ENCODE peak calls at places on chromosomes 5 and 9, in nine cellular contexts. S is cardiac muscle cell, C is ACHN, X is GM10248, J is astrocyte of the spinal cord, D is substantia nigra, L is Karpas-422, B is hippocampal formation, M is NCI-H774. A is an unnamed sample.

GRCh38 chr5:50709471-50709870 is 43.0 kb downstream of the PARP8 start:
- DNase-seq in M (no peak), L (no peak), S (no peak), X (no peak), B (no peak), J (peak; percentile 39), C (peak; percentile 36), D (no peak), A (no peak)

GRCh38 chr9:126126807-126127206 is 199.8 kb upstream of the MVB12B start:
- DNase-seq in L (no peak), B (no peak), D (no peak), C (no peak), J (no peak), S (no peak), X (peak; percentile 2), M (no peak), A (no peak)

GRCh38 chr9:89631381-89631780 is 26.6 kb downstream of the GADD45G start:
- DNase-seq in C (no peak), L (no peak), M (no peak), D (no peak), X (no peak), S (no peak), B (peak; percentile 37), J (no peak), A (no peak)

GRCh38 chr5:78560000-78560399 is 88.6 kb downstream of the LHFPL2 start:
- DNase-seq in C (no peak), M (no peak), X (no peak), S (no peak), L (no peak), D (no peak), J (no peak), B (no peak), A (no peak)

GRCh38 chr9:130629443-130630090 is 34.8 kb upstream of the PRDM12 start:
- DNase-seq in S (no peak), B (no peak), X (no peak), C (no peak), D (no peak), J (no peak), L (no peak), M (no peak), A (no peak)

GRCh38 chr5:96655506-96655905 is 6.7 kb upstream of the CAST start:
- DNase-seq in D (no peak), S (no peak), L (no peak), J (peak; percentile 43), B (no peak), C (no peak), M (no peak), X (no peak), A (peak; percentile 31)

GRCh38 chr9:30015073-30015472 is 2369.4 kb upstream of the ACO1 start:
- DNase-seq in S (no peak), C (no peak), D (no peak), L (no peak), X (no peak), B (no peak), J (peak; percentile 2), M (no peak), A (no peak)

GRCh38 chr5:171577042-171577441 is 157.6 kb downstream of the FGF18 start:
- DNase-seq in J (no peak), X (no peak), S (no peak), M (no peak), D (no peak), B (no peak), L (no peak), C (no peak), A (no peak)

A was measured in renal cortical epithelial cell.